ENCODE peak calls at places on chromosomes 3 and 15, in five cellular contexts. B, E, U, W and T are unnamed samples.

GRCh38 chr3:149332781-149333517 is 487 bp downstream of the TM4SF18 start:
- DNase-seq in B (no peak), E (no peak), U (no peak), W (no peak), T (no peak)

GRCh38 chr15:23869391-23869790 is 182.3 kb upstream of the NDN start:
- DNase-seq in B (peak), E (no peak), U (no peak), W (peak), T (no peak)

GRCh38 chr15:74790080-74790916 is 8.4 kb downstream of the CSK start:
- DNase-seq in B (peak), E (peak), U (peak), W (peak), T (peak)

GRCh38 chr3:128501431-128501830 is 8.4 kb upstream of the GATA2 start:
- DNase-seq in B (no peak), E (no peak), U (no peak), W (no peak), T (no peak)

GRCh38 chr3:67329358-67329757 is 325.1 kb downstream of the SUCLG2 start:
- DNase-seq in B (no peak), E (no peak), U (no peak), W (peak), T (no peak)

GRCh38 chr3:120022729-120023128 is 71.5 kb downstream of the GSK3B start:
- DNase-seq in B (peak), E (peak), U (peak), W (no peak), T (peak)

GRCh38 chr3:184636774-184637316 is 75.0 kb downstream of the MAGEF1 start:
- DNase-seq in B (peak), E (peak), U (no peak), W (peak), T (peak)

GRCh38 chr15:99253381-99254090 is 2.3 kb downstream of the LRRC28 start:
- DNase-seq in B (peak), E (peak), U (no peak), W (no peak), T (peak)

GRCh38 chr15:37585966-37586656 is 348.3 kb upstream of the TMCO5A start:
- DNase-seq in B (no peak), E (peak), U (no peak), W (no peak), T (peak)

GRCh38 chr3:100993309-100993708 is at the start of gene ABI3BP:
- DNase-seq in B (peak), E (peak), U (peak), W (peak), T (peak)

GRCh38 chr3:46737320-46737719 is 19.7 kb upstream of the PRSS50 start:
- DNase-seq in B (no peak), E (no peak), U (no peak), W (no peak), T (no peak)